ENCODE peak calls at places on chromosomes 12 and 14, in five cellular contexts. D, R, Y, H and B are unnamed samples.

GRCh38 chr12:122454739-122455138 is 32.3 kb upstream of the CLIP1 start:
- DNase-seq in D (no peak), R (no peak), Y (no peak), H (no peak), B (no peak)

GRCh38 chr12:106894774-106895173 is 60.9 kb upstream of the TMEM263 start:
- DNase-seq in D (no peak), R (no peak), Y (no peak), H (no peak), B (no peak)

GRCh38 chr12:96510306-96510764 is 21.0 kb downstream of the CFAP54 start:
- DNase-seq in D (no peak), R (no peak), Y (peak; percentile 25), H (no peak), B (no peak)

GRCh38 chr12:91105807-91106206 is 5.5 kb downstream of the LUM start:
- DNase-seq in D (no peak), R (no peak), Y (no peak), H (no peak), B (peak; percentile 35)

GRCh38 chr14:21852775-21853174 is 179.2 kb upstream of the OR4E1 start:
- DNase-seq in D (no peak), R (no peak), Y (no peak), H (no peak), B (no peak)

GRCh38 chr14:62988967-62989366 is 56.3 kb downstream of the KCNH5 start:
- DNase-seq in D (no peak), R (peak; percentile 12), Y (no peak), H (peak; percentile 18), B (no peak)

GRCh38 chr12:27711312-27711682 is 665 bp downstream of the MRPS35 start:
- DNase-seq in D (no peak), R (peak; percentile 23), Y (no peak), H (no peak), B (no peak)

GRCh38 chr12:122602456-122602855 is 75.4 kb downstream of the KNTC1 start:
- DNase-seq in D (no peak), R (no peak), Y (no peak), H (no peak), B (no peak)

GRCh38 chr12:112946236-112947000 is 8.1 kb downstream of the OAS3 start:
- DNase-seq in D (no peak), R (no peak), Y (no peak), H (no peak), B (peak; percentile 6)

GRCh38 chr12:129531004-129531403 is 372.8 kb downstream of the TMEM132D start:
- DNase-seq in D (no peak), R (peak; percentile 4), Y (peak; percentile 22), H (peak; percentile 86), B (no peak)

GRCh38 chr12:110971189-110971920 is 51.0 kb upstream of the MYL2 start:
- DNase-seq in D (no peak), R (no peak), Y (no peak), H (no peak), B (no peak)

GRCh38 chr12:131100031-131100674 is 146.4 kb downstream of the ADGRD1 start:
- DNase-seq in D (no peak), R (no peak), Y (no peak), H (no peak), B (no peak)

GRCh38 chr12:84642201-84642600 is 270.4 kb downstream of the SLC6A15 start:
- DNase-seq in D (no peak), R (peak; percentile 21), Y (no peak), H (no peak), B (peak; percentile 64)